ENCODE peak calls at places on chromosomes 11 and 22, in five cellular contexts. J is activated T-cell treated with anti-CD3 and anti-CD28 coated beads for 1 hour; S is effector memory CD8-positive, alpha-beta T cell; A is NCI-H460; T is coronary artery. D is an unnamed sample.

GRCh38 chr11:66543263-66544107 is 2.4 kb downstream of the ZDHHC24 start:
- DNase-seq in J (peak; percentile 45), S (peak; percentile 68), A (no peak), T (no peak), D (peak; percentile 26)

GRCh38 chr22:30694638-30695350 is at the start of gene OSBP2:
- DNase-seq in J (peak; percentile 9), S (peak; percentile 19), A (no peak), T (no peak), D (peak; percentile 5)

GRCh38 chr11:14423633-14424032 is 64.7 kb upstream of the RRAS2 start:
- DNase-seq in J (no peak), S (no peak), A (no peak), T (no peak), D (no peak)

GRCh38 chr11:1936781-1937615 is 10.1 kb upstream of the MRPL23 start:
- DNase-seq in J (no peak), S (no peak), A (no peak), T (no peak), D (no peak)

GRCh38 chr22:36320553-36320952 is 67.2 kb downstream of the MYH9 start:
- DNase-seq in J (no peak), S (no peak), A (no peak), T (no peak), D (no peak)

GRCh38 chr22:48244388-48245118 is 1482.1 kb downstream of the TBC1D22A start:
- DNase-seq in J (no peak), S (no peak), A (no peak), T (peak; percentile 31), D (no peak)

GRCh38 chr11:95154514-95154913 is 64.9 kb downstream of the ENDOD1 start:
- DNase-seq in J (peak; percentile 46), S (peak; percentile 47), A (peak; percentile 68), T (no peak), D (no peak)

GRCh38 chr22:46797355-46797754 is 34.9 kb downstream of the TBC1D22A start:
- DNase-seq in J (no peak), S (no peak), A (no peak), T (peak; percentile 70), D (no peak)

GRCh38 chr11:1828542-1828941 is 6.2 kb upstream of the SYT8 start:
- DNase-seq in J (no peak), S (no peak), A (no peak), T (no peak), D (no peak)